ENCODE peak calls at places on chromosomes 4 and X, in seven cellular contexts. One of them, this sample, is unnamed.

GRCh38 chr4:4182835-4183568 is 43.7 kb downstream of the OTOP1 start:
- DNase-seq in fibroblast of the aortic adventitia: peak
- DNase-seq in BJ: no peak
- DNase-seq in M059J: no peak
- DNase-seq in SK-N-SH: peak
- DNase-seq in T-helper 9 cell: no peak
- DNase-seq in stimulated activated CD4-positive, alpha-beta T cell treated with anti-CD3 and anti-CD28 coated beads, Interleukin-12 subunit alpha, Interleukin-12 subunit beta, amount 100 ng/mL, for 24 hours: no peak
- DNase-seq in this sample: peak

GRCh38 chr4:75895744-75896314 is 6.4 kb downstream of the PPEF2 start:
- DNase-seq in BJ: no peak
- DNase-seq in stimulated activated CD4-positive, alpha-beta T cell treated with anti-CD3 and anti-CD28 coated beads, Interleukin-12 subunit alpha, Interleukin-12 subunit beta, amount 100 ng/mL, for 24 hours: no peak
- DNase-seq in T-helper 9 cell: no peak
- DNase-seq in SK-N-SH: peak
- DNase-seq in fibroblast of the aortic adventitia: peak
- DNase-seq in M059J: peak
- DNase-seq in this sample: peak

GRCh38 chr4:149796381-149796780 is 19.3 kb downstream of the IQCM start:
- DNase-seq in T-helper 9 cell: no peak
- DNase-seq in M059J: peak
- DNase-seq in BJ: no peak
- DNase-seq in stimulated activated CD4-positive, alpha-beta T cell treated with anti-CD3 and anti-CD28 coated beads, Interleukin-12 subunit alpha, Interleukin-12 subunit beta, amount 100 ng/mL, for 24 hours: no peak
- DNase-seq in SK-N-SH: no peak
- DNase-seq in fibroblast of the aortic adventitia: no peak
- DNase-seq in this sample: no peak

GRCh38 chr4:80335554-80336358 is at the start of gene CFAP299:
- DNase-seq in BJ: peak
- DNase-seq in fibroblast of the aortic adventitia: peak
- DNase-seq in stimulated activated CD4-positive, alpha-beta T cell treated with anti-CD3 and anti-CD28 coated beads, Interleukin-12 subunit alpha, Interleukin-12 subunit beta, amount 100 ng/mL, for 24 hours: peak
- DNase-seq in T-helper 9 cell: no peak
- DNase-seq in SK-N-SH: peak
- DNase-seq in M059J: no peak
- DNase-seq in this sample: peak

GRCh38 chr4:145347684-145348083 is 134.0 kb upstream of the SMAD1 start:
- DNase-seq in T-helper 9 cell: no peak
- DNase-seq in fibroblast of the aortic adventitia: peak
- DNase-seq in SK-N-SH: no peak
- DNase-seq in M059J: no peak
- DNase-seq in BJ: peak
- DNase-seq in stimulated activated CD4-positive, alpha-beta T cell treated with anti-CD3 and anti-CD28 coated beads, Interleukin-12 subunit alpha, Interleukin-12 subunit beta, amount 100 ng/mL, for 24 hours: no peak
- DNase-seq in this sample: peak

GRCh38 chrX:7330971-7331746 is 183.2 kb upstream of the PUDP start:
- DNase-seq in M059J: peak
- DNase-seq in SK-N-SH: no peak
- DNase-seq in T-helper 9 cell: no peak
- DNase-seq in fibroblast of the aortic adventitia: peak
- DNase-seq in BJ: peak
- DNase-seq in stimulated activated CD4-positive, alpha-beta T cell treated with anti-CD3 and anti-CD28 coated beads, Interleukin-12 subunit alpha, Interleukin-12 subunit beta, amount 100 ng/mL, for 24 hours: no peak
- DNase-seq in this sample: peak

GRCh38 chr4:139589619-139590018 is 33.6 kb upstream of the SETD7 start:
- DNase-seq in M059J: no peak
- DNase-seq in fibroblast of the aortic adventitia: peak
- DNase-seq in BJ: no peak
- DNase-seq in SK-N-SH: no peak
- DNase-seq in stimulated activated CD4-positive, alpha-beta T cell treated with anti-CD3 and anti-CD28 coated beads, Interleukin-12 subunit alpha, Interleukin-12 subunit beta, amount 100 ng/mL, for 24 hours: no peak
- DNase-seq in T-helper 9 cell: no peak
- DNase-seq in this sample: no peak

GRCh38 chrX:118802857-118803256 is 20.8 kb upstream of the ZCCHC12 start:
- DNase-seq in stimulated activated CD4-positive, alpha-beta T cell treated with anti-CD3 and anti-CD28 coated beads, Interleukin-12 subunit alpha, Interleukin-12 subunit beta, amount 100 ng/mL, for 24 hours: no peak
- DNase-seq in SK-N-SH: no peak
- DNase-seq in fibroblast of the aortic adventitia: peak
- DNase-seq in T-helper 9 cell: no peak
- DNase-seq in BJ: no peak
- DNase-seq in M059J: peak
- DNase-seq in this sample: peak

GRCh38 chrX:105820247-105820646 is 2.1 kb upstream of the NRK start:
- DNase-seq in stimulated activated CD4-positive, alpha-beta T cell treated with anti-CD3 and anti-CD28 coated beads, Interleukin-12 subunit alpha, Interleukin-12 subunit beta, amount 100 ng/mL, for 24 hours: no peak
- DNase-seq in BJ: no peak
- DNase-seq in T-helper 9 cell: no peak
- DNase-seq in SK-N-SH: no peak
- DNase-seq in fibroblast of the aortic adventitia: no peak
- DNase-seq in M059J: no peak
- DNase-seq in this sample: no peak

GRCh38 chr4:82562553-82562854 is 716 bp upstream of the TMEM150C start:
- DNase-seq in SK-N-SH: no peak
- DNase-seq in BJ: no peak
- DNase-seq in stimulated activated CD4-positive, alpha-beta T cell treated with anti-CD3 and anti-CD28 coated beads, Interleukin-12 subunit alpha, Interleukin-12 subunit beta, amount 100 ng/mL, for 24 hours: no peak
- DNase-seq in fibroblast of the aortic adventitia: no peak
- DNase-seq in T-helper 9 cell: no peak
- DNase-seq in M059J: no peak
- DNase-seq in this sample: no peak